ENCODE peak calls at places on chromosome 14, in six cellular contexts. E, J, G, Y, L and N are unnamed samples.
A peak's percentile ranks its signal among the peaks of the same experiment; 100 is the strongest.

GRCh38 chr14:64748521-64748920 is 44.3 kb downstream of the PLEKHG3 start:
- DNase-seq in J (no peak), Y (no peak), L (no peak), G (no peak), E (no peak), N (no peak)

GRCh38 chr14:23362200-23362599 is 2.8 kb downstream of the EFS start:
- DNase-seq in Y (no peak), E (no peak), L (peak; percentile 49), J (no peak), G (no peak), N (peak; percentile 22)

GRCh38 chr14:63542231-63542999 is 762 bp downstream of the PPP2R5E start:
- DNase-seq in Y (peak; percentile 13), J (no peak), E (peak; percentile 39), G (peak; percentile 73), L (peak; percentile 67), N (no peak)

GRCh38 chr14:56794088-56794556 is 16.2 kb downstream of the OTX2 start:
- DNase-seq in G (peak; percentile 55), L (peak; percentile 90), Y (no peak), E (no peak), J (no peak), N (no peak)

GRCh38 chr14:81694419-81694818 is 160.8 kb upstream of the SEL1L start:
- DNase-seq in G (no peak), L (no peak), J (no peak), Y (no peak), E (no peak), N (no peak)

GRCh38 chr14:90573385-90574105 is 176.7 kb downstream of the CALM1 start:
- DNase-seq in J (no peak), E (no peak), Y (no peak), L (no peak), G (no peak), N (no peak)

GRCh38 chr14:33862261-33862802 is 88.5 kb downstream of the EGLN3 start:
- DNase-seq in Y (no peak), G (no peak), E (no peak), L (no peak), J (no peak), N (no peak)

GRCh38 chr14:63650336-63650952 is 8.8 kb upstream of the WDR89 start:
- DNase-seq in L (no peak), J (no peak), G (no peak), Y (no peak), E (no peak), N (no peak)

GRCh38 chr14:65243766-65244442 is 141.6 kb upstream of the MAX start:
- DNase-seq in E (no peak), Y (peak; percentile 60), L (no peak), G (no peak), J (no peak), N (no peak)

GRCh38 chr14:33063521-33063920 is 124.8 kb downstream of the NPAS3 start:
- DNase-seq in Y (no peak), J (no peak), G (no peak), E (no peak), L (no peak), N (no peak)

GRCh38 chr14:55336161-55336560 is 64.9 kb downstream of the FBXO34 start:
- DNase-seq in E (no peak), G (no peak), L (no peak), Y (no peak), J (no peak), N (no peak)

GRCh38 chr14:88611878-88612277 is 49.0 kb downstream of the ZC3H14 start:
- DNase-seq in G (no peak), E (no peak), Y (no peak), L (no peak), J (no peak), N (no peak)

GRCh38 chr14:36317650-36318049 is 2.8 kb downstream of the MBIP start:
- DNase-seq in E (no peak), L (no peak), G (no peak), J (peak; percentile 5), Y (no peak), N (peak; percentile 30)

GRCh38 chr14:67077914-67078313 is 111.3 kb upstream of the GARIN2 start:
- DNase-seq in L (no peak), Y (no peak), E (no peak), G (no peak), J (no peak), N (no peak)

GRCh38 chr14:73209943-73210342 is 27.4 kb upstream of the PAPLN start:
- DNase-seq in J (no peak), Y (no peak), G (no peak), L (no peak), E (no peak), N (peak; percentile 71)

GRCh38 chr14:59265808-59266207 is 77.3 kb downstream of the DAAM1 start:
- DNase-seq in J (no peak), E (no peak), L (no peak), Y (no peak), G (no peak), N (no peak)

GRCh38 chr14:53954551-53955233 is 1.9 kb downstream of the BMP4 start:
- DNase-seq in E (no peak), Y (no peak), G (peak; percentile 57), L (no peak), J (no peak), N (peak; percentile 39)

GRCh38 chr14:64095620-64096019 is 198.6 kb downstream of the ESR2 start:
- DNase-seq in E (no peak), J (no peak), Y (no peak), L (no peak), G (no peak), N (peak; percentile 61)

GRCh38 chr14:35883677-35884293 is 57.6 kb downstream of the BRMS1L start:
- DNase-seq in J (peak; percentile 10), L (peak; percentile 63), G (peak; percentile 59), Y (peak; percentile 49), E (no peak), N (no peak)

GRCh38 chr14:65704412-65704811 is 291.9 kb downstream of the FUT8 start:
- DNase-seq in L (no peak), J (no peak), E (no peak), Y (no peak), G (no peak), N (peak; percentile 79)

GRCh38 chr14:104941508-104942365 is 17.1 kb downstream of the PLD4 start:
- DNase-seq in E (no peak), J (no peak), L (no peak), G (no peak), Y (no peak), N (no peak)

GRCh38 chr14:54627718-54628345 is 60.9 kb downstream of the SAMD4A start:
- DNase-seq in L (peak; percentile 70), Y (no peak), G (peak; percentile 56), E (no peak), J (no peak), N (peak; percentile 62)

GRCh38 chr14:66746316-66747006 is 238.5 kb downstream of the GPHN start:
- DNase-seq in Y (peak; percentile 4), J (peak; percentile 14), L (peak; percentile 57), E (peak; percentile 4), G (peak; percentile 39), N (peak; percentile 46)

GRCh38 chr14:92981726-92982125 is 58.8 kb downstream of the CHGA start:
- DNase-seq in J (no peak), L (no peak), G (no peak), E (no peak), Y (no peak), N (no peak)

GRCh38 chr14:53951661-53952265 is 4.9 kb downstream of the BMP4 start:
- DNase-seq in J (no peak), G (peak; percentile 57), Y (no peak), L (peak; percentile 65), E (no peak), N (no peak)

GRCh38 chr14:22882529-22883190 is 362 bp upstream of the REM2 start:
- DNase-seq in E (no peak), L (peak; percentile 90), Y (peak; percentile 76), G (peak; percentile 82), J (no peak), N (peak; percentile 52)

GRCh38 chr14:59688224-59689170 is 111.9 kb upstream of the CCDC175 start:
- DNase-seq in E (peak; percentile 29), Y (peak; percentile 34), L (peak; percentile 82), G (peak; percentile 69), J (peak; percentile 15), N (peak; percentile 10)

GRCh38 chr14:35879654-35880249 is 53.6 kb downstream of the BRMS1L start:
- DNase-seq in L (peak; percentile 49), G (peak; percentile 18), E (no peak), J (peak; percentile 36), Y (peak; percentile 45), N (peak; percentile 6)

GRCh38 chr14:55240526-55241178 is 30.6 kb upstream of the FBXO34 start:
- DNase-seq in E (no peak), Y (no peak), J (no peak), L (peak; percentile 88), G (peak; percentile 73), N (peak; percentile 55)

GRCh38 chr14:39425947-39426346 is 6.3 kb downstream of the FBXO33 start:
- DNase-seq in G (no peak), E (no peak), L (no peak), J (no peak), Y (no peak), N (no peak)
- H3K4me3 ChIP-seq in G (no peak overlapping the region), E (no peak overlapping the region), L (no peak overlapping the region), J (no peak overlapping the region), Y (no peak overlapping the region), N (no peak overlapping the region)

GRCh38 chr14:42149609-42150261 is 543.1 kb downstream of the LRFN5 start:
- DNase-seq in E (no peak), J (no peak), Y (no peak), G (no peak), L (no peak), N (no peak)
- H3K4me2 ChIP-seq in E (no peak overlapping the region), J (no peak overlapping the region), Y (no peak overlapping the region), G (no peak overlapping the region), L (no peak overlapping the region), N (no peak overlapping the region)

DNA sequence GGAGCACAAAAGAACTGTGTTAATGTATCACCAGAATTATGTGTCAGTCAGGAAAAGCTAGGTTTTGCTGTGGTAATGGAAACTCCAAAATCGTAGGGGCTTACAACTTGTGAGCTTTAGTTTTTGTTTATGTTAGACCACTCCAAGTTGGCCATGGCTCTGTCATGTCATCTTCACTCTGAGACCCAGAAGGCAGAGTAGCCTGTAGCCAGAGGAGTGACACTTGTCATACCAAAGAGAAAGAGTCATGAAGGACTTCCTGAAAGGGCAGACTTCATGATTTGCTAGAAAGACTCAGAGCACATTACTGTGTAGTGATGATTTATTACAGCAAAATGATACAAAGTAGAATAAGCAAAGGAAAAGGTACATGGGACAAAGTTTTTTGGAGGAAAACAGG is 133.6 kb upstream of the SSTR1 start:
- DNase-seq in L (no peak), Y (peak; percentile 12), E (no peak), J (no peak), G (no peak), N (no peak)
- H3K4me3 ChIP-seq in L (no peak overlapping the region), Y (no peak overlapping the region), E (no peak overlapping the region), J (no peak overlapping the region), G (no peak overlapping the region), N (no peak overlapping the region)

GRCh38 chr14:96267336-96267735 is 11.3 kb downstream of the BDKRB1 start:
- DNase-seq in E (no peak), G (no peak), Y (no peak), L (no peak), J (no peak), N (peak; percentile 64)

GRCh38 chr14:96268426-96269358 is 12.7 kb downstream of the BDKRB1 start:
- DNase-seq in L (no peak), G (no peak), E (no peak), J (peak; percentile 82), Y (no peak), N (peak; percentile 96)

GRCh38 chr14:96267916-96268315 is 11.9 kb downstream of the BDKRB1 start:
- DNase-seq in Y (no peak), J (no peak), L (no peak), G (no peak), E (no peak), N (no peak)

GRCh38 chr14:96270565-96271420 is 14.8 kb downstream of the BDKRB1 start:
- DNase-seq in G (no peak), Y (no peak), J (no peak), L (no peak), E (no peak), N (peak; percentile 64)

GRCh38 chr14:96269359-96269710 is 13.3 kb downstream of the BDKRB1 start:
- DNase-seq in Y (no peak), G (no peak), E (no peak), L (no peak), J (no peak), N (no peak)
- H3K4me2 ChIP-seq in Y (no peak overlapping the region), G (no peak overlapping the region), E (no peak overlapping the region), L (no peak overlapping the region), J (peak overlapping the region; percentile 56), N (peak overlapping the region; percentile 49)